ENCODE peak calls at places on chromosome X, in five cellular contexts. One of them, this sample, is unnamed.

GRCh38 chrX:9797961-9798360 is 11.7 kb downstream of the SHROOM2 start:
- DNase-seq in stimulated activated CD4-positive, alpha-beta T cell treated with anti-CD3 and anti-CD28 coated beads, Interleukin-12 subunit alpha, Interleukin-12 subunit beta, amount 100 ng/mL, for 48 hours: no peak
- DNase-seq in PC-3: no peak
- DNase-seq in mesendoderm: no peak
- DNase-seq in central memory CD4-positive, alpha-beta T cell: no peak
- DNase-seq in this sample: no peak

GRCh38 chrX:37315511-37316248 is 33.5 kb upstream of the PRRG1 start:
- DNase-seq in central memory CD4-positive, alpha-beta T cell: no peak
- DNase-seq in stimulated activated CD4-positive, alpha-beta T cell treated with anti-CD3 and anti-CD28 coated beads, Interleukin-12 subunit alpha, Interleukin-12 subunit beta, amount 100 ng/mL, for 48 hours: no peak
- DNase-seq in mesendoderm: peak; percentile 10
- DNase-seq in PC-3: no peak
- DNase-seq in this sample: no peak

GRCh38 chrX:107970073-107970472 is 12.1 kb downstream of the TEX13B start:
- DNase-seq in mesendoderm: no peak
- DNase-seq in stimulated activated CD4-positive, alpha-beta T cell treated with anti-CD3 and anti-CD28 coated beads, Interleukin-12 subunit alpha, Interleukin-12 subunit beta, amount 100 ng/mL, for 48 hours: no peak
- DNase-seq in PC-3: peak; percentile 4
- DNase-seq in central memory CD4-positive, alpha-beta T cell: no peak
- DNase-seq in this sample: no peak

GRCh38 chrX:23127586-23127985 is 127.8 kb downstream of the DDX53 start:
- DNase-seq in PC-3: no peak
- DNase-seq in central memory CD4-positive, alpha-beta T cell: no peak
- DNase-seq in mesendoderm: peak; percentile 5
- DNase-seq in stimulated activated CD4-positive, alpha-beta T cell treated with anti-CD3 and anti-CD28 coated beads, Interleukin-12 subunit alpha, Interleukin-12 subunit beta, amount 100 ng/mL, for 48 hours: no peak
- DNase-seq in this sample: no peak

GRCh38 chrX:71532078-71532752 is 689 bp upstream of the OGT start:
- DNase-seq in mesendoderm: no peak
- DNase-seq in central memory CD4-positive, alpha-beta T cell: peak; percentile 80
- DNase-seq in PC-3: peak; percentile 58
- DNase-seq in stimulated activated CD4-positive, alpha-beta T cell treated with anti-CD3 and anti-CD28 coated beads, Interleukin-12 subunit alpha, Interleukin-12 subunit beta, amount 100 ng/mL, for 48 hours: no peak
- DNase-seq in this sample: peak; percentile 66

GRCh38 chrX:103585421-103586313 is at the start of gene TCEAL4:
- DNase-seq in mesendoderm: peak; percentile 40
- DNase-seq in stimulated activated CD4-positive, alpha-beta T cell treated with anti-CD3 and anti-CD28 coated beads, Interleukin-12 subunit alpha, Interleukin-12 subunit beta, amount 100 ng/mL, for 48 hours: no peak
- DNase-seq in central memory CD4-positive, alpha-beta T cell: no peak
- DNase-seq in PC-3: peak; percentile 31
- DNase-seq in this sample: no peak

GRCh38 chrX:97065066-97065465 is 181.4 kb downstream of the RPA4 start:
- DNase-seq in PC-3: peak; percentile 2
- DNase-seq in mesendoderm: no peak
- DNase-seq in central memory CD4-positive, alpha-beta T cell: no peak
- DNase-seq in stimulated activated CD4-positive, alpha-beta T cell treated with anti-CD3 and anti-CD28 coated beads, Interleukin-12 subunit alpha, Interleukin-12 subunit beta, amount 100 ng/mL, for 48 hours: no peak
- DNase-seq in this sample: no peak

GRCh38 chrX:11261260-11261659 is 32.0 kb upstream of the AMELX start:
- DNase-seq in mesendoderm: no peak
- DNase-seq in central memory CD4-positive, alpha-beta T cell: no peak
- DNase-seq in stimulated activated CD4-positive, alpha-beta T cell treated with anti-CD3 and anti-CD28 coated beads, Interleukin-12 subunit alpha, Interleukin-12 subunit beta, amount 100 ng/mL, for 48 hours: no peak
- DNase-seq in PC-3: peak; percentile 82
- DNase-seq in this sample: peak; percentile 76

GRCh38 chrX:129632443-129632842 is 22.3 kb downstream of the APLN start:
- DNase-seq in central memory CD4-positive, alpha-beta T cell: no peak
- DNase-seq in stimulated activated CD4-positive, alpha-beta T cell treated with anti-CD3 and anti-CD28 coated beads, Interleukin-12 subunit alpha, Interleukin-12 subunit beta, amount 100 ng/mL, for 48 hours: no peak
- DNase-seq in PC-3: no peak
- DNase-seq in mesendoderm: no peak
- DNase-seq in this sample: no peak

GRCh38 chrX:106481341-106481740 is 130.4 kb upstream of the RADX start:
- DNase-seq in mesendoderm: peak; percentile 55
- DNase-seq in central memory CD4-positive, alpha-beta T cell: peak; percentile 27
- DNase-seq in stimulated activated CD4-positive, alpha-beta T cell treated with anti-CD3 and anti-CD28 coated beads, Interleukin-12 subunit alpha, Interleukin-12 subunit beta, amount 100 ng/mL, for 48 hours: peak; percentile 70
- DNase-seq in PC-3: peak; percentile 83
- DNase-seq in this sample: peak; percentile 41

GRCh38 chrX:9569875-9570274 is 105.0 kb downstream of the TBL1X start:
- DNase-seq in central memory CD4-positive, alpha-beta T cell: no peak
- DNase-seq in PC-3: no peak
- DNase-seq in stimulated activated CD4-positive, alpha-beta T cell treated with anti-CD3 and anti-CD28 coated beads, Interleukin-12 subunit alpha, Interleukin-12 subunit beta, amount 100 ng/mL, for 48 hours: no peak
- DNase-seq in mesendoderm: no peak
- DNase-seq in this sample: no peak

GRCh38 chrX:70554081-70554480 is 109.4 kb downstream of the DLG3 start:
- DNase-seq in central memory CD4-positive, alpha-beta T cell: no peak
- DNase-seq in stimulated activated CD4-positive, alpha-beta T cell treated with anti-CD3 and anti-CD28 coated beads, Interleukin-12 subunit alpha, Interleukin-12 subunit beta, amount 100 ng/mL, for 48 hours: no peak
- DNase-seq in mesendoderm: peak; percentile 5
- DNase-seq in PC-3: peak; percentile 59
- DNase-seq in this sample: peak; percentile 28

GRCh38 chrX:11792461-11793421 is 34.7 kb downstream of the MSL3 start:
- DNase-seq in stimulated activated CD4-positive, alpha-beta T cell treated with anti-CD3 and anti-CD28 coated beads, Interleukin-12 subunit alpha, Interleukin-12 subunit beta, amount 100 ng/mL, for 48 hours: peak; percentile 54
- DNase-seq in central memory CD4-positive, alpha-beta T cell: peak; percentile 28
- DNase-seq in mesendoderm: no peak
- DNase-seq in PC-3: peak; percentile 4
- DNase-seq in this sample: no peak

GRCh38 chrX:34467437-34467836 is 189.6 kb downstream of the TMEM47 start:
- DNase-seq in PC-3: no peak
- DNase-seq in mesendoderm: no peak
- DNase-seq in stimulated activated CD4-positive, alpha-beta T cell treated with anti-CD3 and anti-CD28 coated beads, Interleukin-12 subunit alpha, Interleukin-12 subunit beta, amount 100 ng/mL, for 48 hours: no peak
- DNase-seq in central memory CD4-positive, alpha-beta T cell: no peak
- DNase-seq in this sample: no peak

GRCh38 chrX:13223868-13224555 is 95.8 kb downstream of the ATXN3L start:
- DNase-seq in PC-3: peak; percentile 94
- DNase-seq in mesendoderm: peak; percentile 60
- DNase-seq in central memory CD4-positive, alpha-beta T cell: no peak
- DNase-seq in stimulated activated CD4-positive, alpha-beta T cell treated with anti-CD3 and anti-CD28 coated beads, Interleukin-12 subunit alpha, Interleukin-12 subunit beta, amount 100 ng/mL, for 48 hours: no peak
- DNase-seq in this sample: peak; percentile 91

GRCh38 chrX:88135735-88136134 is 611.3 kb upstream of the CPXCR1 start:
- DNase-seq in PC-3: peak; percentile 35
- DNase-seq in mesendoderm: peak; percentile 6
- DNase-seq in central memory CD4-positive, alpha-beta T cell: no peak
- DNase-seq in stimulated activated CD4-positive, alpha-beta T cell treated with anti-CD3 and anti-CD28 coated beads, Interleukin-12 subunit alpha, Interleukin-12 subunit beta, amount 100 ng/mL, for 48 hours: no peak
- DNase-seq in this sample: no peak

GRCh38 chrX:41824551-41824950 is 98.8 kb downstream of the CASK start:
- DNase-seq in mesendoderm: peak; percentile 15
- DNase-seq in stimulated activated CD4-positive, alpha-beta T cell treated with anti-CD3 and anti-CD28 coated beads, Interleukin-12 subunit alpha, Interleukin-12 subunit beta, amount 100 ng/mL, for 48 hours: no peak
- DNase-seq in central memory CD4-positive, alpha-beta T cell: no peak
- DNase-seq in PC-3: peak; percentile 20
- DNase-seq in this sample: peak; percentile 71

GRCh38 chrX:48278958-48279357 is 23.8 kb downstream of the SSX1 start:
- DNase-seq in PC-3: peak; percentile 2
- DNase-seq in central memory CD4-positive, alpha-beta T cell: no peak
- DNase-seq in stimulated activated CD4-positive, alpha-beta T cell treated with anti-CD3 and anti-CD28 coated beads, Interleukin-12 subunit alpha, Interleukin-12 subunit beta, amount 100 ng/mL, for 48 hours: no peak
- DNase-seq in mesendoderm: peak; percentile 13
- DNase-seq in this sample: no peak

GRCh38 chrX:23765449-23765848 is 17.5 kb upstream of the SAT1 start:
- DNase-seq in PC-3: peak; percentile 65
- DNase-seq in central memory CD4-positive, alpha-beta T cell: no peak
- DNase-seq in mesendoderm: no peak
- DNase-seq in stimulated activated CD4-positive, alpha-beta T cell treated with anti-CD3 and anti-CD28 coated beads, Interleukin-12 subunit alpha, Interleukin-12 subunit beta, amount 100 ng/mL, for 48 hours: no peak
- DNase-seq in this sample: peak; percentile 18

This sample was measured in IMR-90.